ENCODE peak calls at places on chromosomes 12 and 14, in eight cellular contexts. One of them, this sample, is unnamed.

GRCh38 chr14:24051162-24051788 is 534 bp upstream of the CARMIL3 start:
- DNase-seq in A549: no peak
- DNase-seq in H1: peak; percentile 77
- DNase-seq in HepG2: no peak
- DNase-seq in sigmoid colon: peak; percentile 68
- DNase-seq in K562: no peak
- DNase-seq in tibial nerve: no peak
- DNase-seq in transverse colon: peak; percentile 52
- DNase-seq in this sample: peak; percentile 28

GRCh38 chr14:91310620-91311283 is 66.2 kb upstream of the GPR68 start:
- DNase-seq in tibial nerve: no peak
- DNase-seq in K562: no peak
- DNase-seq in HepG2: no peak
- DNase-seq in A549: no peak
- DNase-seq in transverse colon: no peak
- DNase-seq in sigmoid colon: no peak
- DNase-seq in H1: no peak
- DNase-seq in this sample: no peak

GRCh38 chr12:108806350-108806749 is 51.0 kb downstream of the SSH1 start:
- DNase-seq in tibial nerve: no peak
- DNase-seq in H1: no peak
- DNase-seq in A549: no peak
- DNase-seq in sigmoid colon: no peak
- DNase-seq in HepG2: no peak
- DNase-seq in transverse colon: no peak
- DNase-seq in K562: no peak
- DNase-seq in this sample: no peak

GRCh38 chr14:101772770-101773169 is 11.3 kb downstream of the PPP2R5C start:
- DNase-seq in HepG2: peak; percentile 24
- DNase-seq in H1: no peak
- DNase-seq in A549: no peak
- DNase-seq in K562: no peak
- DNase-seq in tibial nerve: no peak
- DNase-seq in transverse colon: no peak
- DNase-seq in sigmoid colon: no peak
- DNase-seq in this sample: no peak

GRCh38 chr12:72271741-72272661 is at the start of gene TRHDE:
- DNase-seq in K562: no peak
- DNase-seq in sigmoid colon: peak; percentile 64
- DNase-seq in tibial nerve: no peak
- DNase-seq in A549: no peak
- DNase-seq in HepG2: no peak
- DNase-seq in H1: peak; percentile 75
- DNase-seq in transverse colon: peak; percentile 7
- DNase-seq in this sample: no peak

GRCh38 chr12:47186246-47186645 is 106.5 kb upstream of the AMIGO2 start:
- DNase-seq in K562: no peak
- DNase-seq in HepG2: no peak
- DNase-seq in transverse colon: no peak
- DNase-seq in H1: no peak
- DNase-seq in tibial nerve: no peak
- DNase-seq in A549: no peak
- DNase-seq in sigmoid colon: no peak
- DNase-seq in this sample: no peak

GRCh38 chr12:119052001-119052400 is 70.7 kb downstream of the SRRM4 start:
- DNase-seq in K562: no peak
- DNase-seq in tibial nerve: no peak
- DNase-seq in A549: no peak
- DNase-seq in transverse colon: no peak
- DNase-seq in sigmoid colon: no peak
- DNase-seq in H1: no peak
- DNase-seq in HepG2: no peak
- DNase-seq in this sample: no peak

GRCh38 chr14:92122761-92123160 is 992 bp downstream of the CPSF2 start:
- DNase-seq in sigmoid colon: no peak
- DNase-seq in A549: no peak
- DNase-seq in tibial nerve: no peak
- DNase-seq in HepG2: no peak
- DNase-seq in H1: no peak
- DNase-seq in transverse colon: no peak
- DNase-seq in K562: no peak
- DNase-seq in this sample: no peak

GRCh38 chr12:116687888-116688287 is 50.0 kb downstream of the SPRING1 start:
- DNase-seq in A549: peak; percentile 46
- DNase-seq in H1: peak; percentile 92
- DNase-seq in tibial nerve: no peak
- DNase-seq in HepG2: peak; percentile 44
- DNase-seq in K562: peak; percentile 67
- DNase-seq in sigmoid colon: no peak
- DNase-seq in transverse colon: peak; percentile 22
- DNase-seq in this sample: no peak

GRCh38 chr12:124278389-124279101 is 16.3 kb upstream of the RFLNA start:
- DNase-seq in A549: no peak
- DNase-seq in H1: no peak
- DNase-seq in sigmoid colon: no peak
- DNase-seq in K562: no peak
- DNase-seq in HepG2: peak; percentile 91
- DNase-seq in transverse colon: no peak
- DNase-seq in tibial nerve: peak; percentile 53
- DNase-seq in this sample: peak; percentile 47

GRCh38 chr12:121908702-121909101 is 9.7 kb upstream of the CFAP251 start:
- DNase-seq in HepG2: no peak
- DNase-seq in sigmoid colon: no peak
- DNase-seq in K562: no peak
- DNase-seq in tibial nerve: no peak
- DNase-seq in H1: no peak
- DNase-seq in transverse colon: no peak
- DNase-seq in A549: no peak
- DNase-seq in this sample: no peak

GRCh38 chr12:111055181-111055880 is 135.0 kb upstream of the MYL2 start:
- DNase-seq in tibial nerve: no peak
- DNase-seq in sigmoid colon: peak; percentile 59
- DNase-seq in H1: no peak
- DNase-seq in transverse colon: no peak
- DNase-seq in HepG2: no peak
- DNase-seq in A549: no peak
- DNase-seq in K562: no peak
- DNase-seq in this sample: no peak

GRCh38 chr14:105843444-105844046 is 317.2 kb downstream of the TMEM121 start:
- DNase-seq in transverse colon: no peak
- DNase-seq in tibial nerve: no peak
- DNase-seq in H1: no peak
- DNase-seq in sigmoid colon: no peak
- DNase-seq in A549: no peak
- DNase-seq in K562: no peak
- DNase-seq in HepG2: no peak
- DNase-seq in this sample: no peak

GRCh38 chr14:105844810-105845724 is 318.7 kb downstream of the TMEM121 start:
- DNase-seq in HepG2: no peak
- DNase-seq in K562: no peak
- DNase-seq in A549: no peak
- DNase-seq in tibial nerve: no peak
- DNase-seq in sigmoid colon: no peak
- DNase-seq in transverse colon: no peak
- DNase-seq in H1: no peak
- DNase-seq in this sample: no peak

GRCh38 chr14:105845725-105846309 is 319.4 kb downstream of the TMEM121 start:
- DNase-seq in sigmoid colon: no peak
- DNase-seq in A549: no peak
- DNase-seq in K562: no peak
- DNase-seq in transverse colon: no peak
- DNase-seq in H1: no peak
- DNase-seq in HepG2: no peak
- DNase-seq in tibial nerve: no peak
- DNase-seq in this sample: no peak

GRCh38 chr14:105842105-105842504 is 315.7 kb downstream of the TMEM121 start:
- DNase-seq in tibial nerve: no peak
- DNase-seq in transverse colon: no peak
- DNase-seq in K562: no peak
- DNase-seq in HepG2: no peak
- DNase-seq in A549: no peak
- DNase-seq in H1: no peak
- DNase-seq in sigmoid colon: no peak
- DNase-seq in this sample: no peak

GRCh38 chr14:105844047-105844630 is 317.8 kb downstream of the TMEM121 start:
- DNase-seq in transverse colon: no peak
- DNase-seq in sigmoid colon: no peak
- DNase-seq in tibial nerve: no peak
- DNase-seq in HepG2: no peak
- DNase-seq in H1: no peak
- DNase-seq in K562: no peak
- DNase-seq in A549: no peak
- DNase-seq in this sample: no peak
- TF ChIP-seq EP300 in transverse colon: no peak
- TF ChIP-seq EP300 in sigmoid colon: no peak
- TF ChIP-seq EP300 in tibial nerve: no peak
- TF ChIP-seq EP300 in HepG2: no peak
- TF ChIP-seq EP300 in H1: no peak
- TF ChIP-seq EP300 in K562: no peak
- TF ChIP-seq EP300 in A549: no peak
- TF ChIP-seq EP300 in this sample: no peak

GRCh38 chr12:6943387-6943718 is 263 bp upstream of the RNU7-1 start:
- DNase-seq in transverse colon: peak; percentile 85
- DNase-seq in K562: peak; percentile 69
- DNase-seq in HepG2: peak; percentile 88
- DNase-seq in H1: peak; percentile 72
- DNase-seq in sigmoid colon: peak; percentile 96
- DNase-seq in A549: peak; percentile 97
- DNase-seq in tibial nerve: peak; percentile 87
- DNase-seq in this sample: peak; percentile 86

GRCh38 chr12:6945613-6946012 is 1.8 kb downstream of the C12orf57 start:
- DNase-seq in A549: no peak
- DNase-seq in tibial nerve: no peak
- DNase-seq in HepG2: no peak
- DNase-seq in transverse colon: no peak
- DNase-seq in sigmoid colon: no peak
- DNase-seq in H1: no peak
- DNase-seq in K562: no peak
- DNase-seq in this sample: no peak

GRCh38 chr12:6944381-6945186 is 762 bp downstream of the C12orf57 start:
- DNase-seq in tibial nerve: peak; percentile 95
- DNase-seq in H1: no peak
- DNase-seq in HepG2: peak; percentile 90
- DNase-seq in K562: peak; percentile 57
- DNase-seq in sigmoid colon: peak; percentile 98
- DNase-seq in transverse colon: peak; percentile 96
- DNase-seq in A549: peak; percentile 93
- DNase-seq in this sample: peak; percentile 95

GRCh38 chr12:6942331-6942665 is 1.3 kb upstream of the RNU7-1 start:
- DNase-seq in HepG2: no peak
- DNase-seq in K562: no peak
- DNase-seq in A549: no peak
- DNase-seq in tibial nerve: no peak
- DNase-seq in H1: no peak
- DNase-seq in transverse colon: no peak
- DNase-seq in sigmoid colon: no peak
- DNase-seq in this sample: no peak

DNA sequence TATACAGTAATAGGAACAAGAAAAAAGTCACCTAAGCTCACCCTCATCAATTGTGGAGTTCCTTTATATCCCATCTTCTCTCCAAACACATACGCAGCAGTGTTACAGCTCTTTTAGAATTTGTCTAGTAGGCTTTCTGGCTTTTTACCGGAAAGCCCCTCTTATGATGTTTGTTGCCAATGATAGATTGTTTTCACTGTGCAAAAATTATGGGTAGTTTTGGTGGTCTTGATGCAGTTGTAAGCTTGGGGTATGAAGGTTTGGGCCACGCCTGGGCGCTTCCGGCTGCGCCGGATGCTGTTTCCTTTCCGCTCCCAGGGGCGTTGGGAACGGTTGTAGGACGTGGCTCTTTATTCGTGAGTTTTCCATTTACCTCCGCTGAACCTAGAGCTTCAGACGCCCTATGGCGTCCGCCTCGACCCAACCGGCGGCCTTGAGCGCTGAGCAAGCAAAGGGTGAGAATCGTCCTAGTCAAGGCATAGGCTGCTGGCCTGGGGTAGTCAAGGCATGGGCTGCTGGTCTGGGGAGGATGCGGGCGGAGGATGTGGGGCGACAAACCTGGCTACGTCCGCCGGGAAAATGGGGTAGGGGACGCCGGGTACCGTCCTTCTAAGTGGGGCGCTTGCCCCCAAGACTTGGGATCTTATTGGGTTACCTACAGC is at the start of the genes C12orf57 and RNU7-1:
- DNase-seq in HepG2: peak; percentile 94
- DNase-seq in sigmoid colon: peak; percentile 92
- DNase-seq in transverse colon: peak; percentile 87
- DNase-seq in tibial nerve: no peak
- DNase-seq in K562: peak; percentile 54
- DNase-seq in H1: peak; percentile 91
- DNase-seq in A549: peak; percentile 94
- DNase-seq in this sample: peak; percentile 79
- H3K4me3 ChIP-seq in HepG2: peak within 1 kb of the TSS; percentile 54
- H3K4me3 ChIP-seq in sigmoid colon: peak within 1 kb of the TSS; percentile 76
- H3K4me3 ChIP-seq in transverse colon: peak within 1 kb of the TSS; percentile 58
- H3K4me3 ChIP-seq in tibial nerve: peak within 1 kb of the TSS; percentile 52
- H3K4me3 ChIP-seq in K562: peak within 1 kb of the TSS; percentile 49
- H3K4me3 ChIP-seq in H1: peak within 1 kb of the TSS; percentile 86
- H3K4me3 ChIP-seq in A549: peak within 1 kb of the TSS; percentile 59
- H3K4me3 ChIP-seq in this sample: peak within 1 kb of the TSS; percentile 59

DNA sequence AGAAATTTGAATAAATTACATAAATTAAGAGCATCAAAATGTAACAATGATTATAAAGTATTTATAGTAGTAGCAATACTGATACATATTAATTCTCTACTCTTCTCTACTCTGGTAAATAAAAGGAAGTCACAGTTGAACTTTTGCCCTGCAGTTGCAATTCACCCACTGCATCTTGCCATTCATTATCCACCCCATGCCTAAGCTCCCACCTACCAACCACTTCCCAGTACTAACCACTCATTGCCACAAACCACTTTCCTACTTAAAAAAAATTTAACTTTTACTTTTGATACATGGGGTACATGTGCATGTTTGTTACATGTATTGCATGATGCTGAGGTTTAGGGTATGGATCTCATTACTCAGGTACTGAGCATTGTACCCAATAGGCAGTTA is 174.0 kb downstream of the RASSF9 start:
- DNase-seq in H1: no peak
- DNase-seq in tibial nerve: no peak
- DNase-seq in A549: no peak
- DNase-seq in transverse colon: no peak
- DNase-seq in K562: no peak
- DNase-seq in sigmoid colon: no peak
- DNase-seq in HepG2: no peak
- DNase-seq in this sample: no peak
- TF ChIP-seq EP300 in H1: no peak
- TF ChIP-seq EP300 in tibial nerve: no peak
- TF ChIP-seq EP300 in A549: no peak
- TF ChIP-seq EP300 in transverse colon: no peak
- TF ChIP-seq EP300 in K562: no peak
- TF ChIP-seq EP300 in sigmoid colon: no peak
- TF ChIP-seq EP300 in HepG2: no peak
- TF ChIP-seq EP300 in this sample: no peak

DNA sequence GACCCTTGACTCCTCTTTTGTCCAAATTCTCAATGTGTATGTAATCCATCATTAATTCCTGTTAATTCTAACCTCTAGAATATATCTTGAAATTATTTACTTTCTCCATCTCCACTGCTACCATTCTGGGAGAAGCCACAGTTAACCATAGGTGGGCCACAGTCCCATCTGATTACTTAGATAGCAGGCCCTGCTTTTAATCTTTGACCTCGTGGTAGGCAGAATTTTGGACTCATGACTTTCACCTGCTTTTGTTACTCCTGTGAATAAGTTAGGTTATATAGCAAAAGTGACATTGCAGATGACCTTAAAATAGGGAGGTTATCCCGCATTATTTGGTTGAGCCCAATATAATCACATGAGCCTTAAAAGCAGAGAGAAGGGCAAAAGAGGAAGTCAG is 264.2 kb downstream of the GPHN start:
- DNase-seq in tibial nerve: no peak
- DNase-seq in A549: no peak
- DNase-seq in HepG2: no peak
- DNase-seq in K562: no peak
- DNase-seq in transverse colon: no peak
- DNase-seq in sigmoid colon: no peak
- DNase-seq in H1: no peak
- DNase-seq in this sample: no peak
- H3K4me3 ChIP-seq in tibial nerve: no peak overlapping the region
- H3K4me3 ChIP-seq in A549: no peak overlapping the region
- H3K4me3 ChIP-seq in HepG2: no peak overlapping the region
- H3K4me3 ChIP-seq in K562: no peak overlapping the region
- H3K4me3 ChIP-seq in transverse colon: no peak overlapping the region
- H3K4me3 ChIP-seq in sigmoid colon: no peak overlapping the region
- H3K4me3 ChIP-seq in H1: no peak overlapping the region
- H3K4me3 ChIP-seq in this sample: no peak overlapping the region

This sample was measured in stomach.